ENCODE peak calls at places on chromosomes 1 and 21, in nine cellular contexts. G is endothelial cell of umbilical vein, Q is H1, D is ovary, H is A549, K is Peyer's patch, W is esophagus squamous epithelium, U is body of pancreas, V is NB4. N is an unnamed sample.

GRCh38 chr1:196464545-196464944 is 143.7 kb downstream of the KCNT2 start:
- DNase-seq in G (peak), Q (no peak), D (no peak), H (no peak), K (no peak), W (no peak), U (no peak), V (no peak), N (no peak)

GRCh38 chr1:181459067-181459466 is 24.2 kb upstream of the CACNA1E start:
- DNase-seq in G (no peak), Q (peak), D (no peak), H (no peak), K (no peak), W (no peak), U (no peak), V (no peak), N (no peak)

GRCh38 chr1:16903054-16903453 is 7.3 kb downstream of the RNU1-2 start:
- DNase-seq in G (no peak), Q (no peak), D (no peak), H (peak), K (no peak), W (no peak), U (no peak), V (peak), N (no peak)

GRCh38 chr1:104856091-104856490 is 1106.4 kb downstream of the AMY1C start:
- DNase-seq in G (no peak), Q (no peak), D (no peak), H (no peak), K (no peak), W (no peak), U (no peak), V (no peak), N (no peak)

GRCh38 chr1:175530167-175530566 is 213.2 kb downstream of the TNR start:
- DNase-seq in G (no peak), Q (no peak), D (no peak), H (no peak), K (no peak), W (no peak), U (no peak), V (no peak), N (no peak)

GRCh38 chr1:96365076-96365475 is 356.5 kb upstream of the PTBP2 start:
- DNase-seq in G (peak), Q (no peak), D (no peak), H (no peak), K (no peak), W (no peak), U (no peak), V (no peak), N (no peak)

GRCh38 chr21:32253215-32253641 is 25.6 kb downstream of the MIS18A start:
- DNase-seq in G (no peak), Q (no peak), D (no peak), H (no peak), K (no peak), W (no peak), U (peak), V (no peak), N (no peak)

GRCh38 chr1:147337040-147337439 is 94.6 kb downstream of the CHD1L start:
- DNase-seq in G (no peak), Q (peak), D (no peak), H (no peak), K (no peak), W (no peak), U (no peak), V (no peak), N (no peak)

GRCh38 chr1:205504311-205505075 is at the start of gene CDK18:
- DNase-seq in G (no peak), Q (peak), D (peak), H (no peak), K (peak), W (no peak), U (peak), V (peak), N (peak)

GRCh38 chr1:46804027-46804889 is 5.4 kb downstream of the CYP4B1 start:
- DNase-seq in G (no peak), Q (no peak), D (no peak), H (no peak), K (no peak), W (no peak), U (no peak), V (no peak), N (peak)

GRCh38 chr1:229148041-229148671 is 122.8 kb upstream of the RAB4A start:
- DNase-seq in G (no peak), Q (no peak), D (peak), H (no peak), K (no peak), W (no peak), U (peak), V (peak), N (no peak)

GRCh38 chr1:152961201-152961891 is 9.1 kb upstream of the SPRR4 start:
- DNase-seq in G (no peak), Q (no peak), D (no peak), H (no peak), K (no peak), W (no peak), U (no peak), V (no peak), N (peak)

GRCh38 chr21:45719177-45719802 is 75.8 kb downstream of the PCBP3 start:
- DNase-seq in G (no peak), Q (no peak), D (no peak), H (no peak), K (no peak), W (no peak), U (no peak), V (no peak), N (no peak)

GRCh38 chr1:160758525-160758924 is 19.5 kb downstream of the SLAMF7 start:
- DNase-seq in G (no peak), Q (no peak), D (no peak), H (no peak), K (no peak), W (no peak), U (no peak), V (no peak), N (no peak)

GRCh38 chr1:18634276-18634675 is 3.6 kb downstream of the PAX7 start:
- DNase-seq in G (no peak), Q (peak), D (no peak), H (no peak), K (no peak), W (no peak), U (no peak), V (no peak), N (no peak)

GRCh38 chr1:180040034-180040433 is 85.4 kb downstream of the CEP350 start:
- DNase-seq in G (peak), Q (no peak), D (no peak), H (peak), K (no peak), W (no peak), U (no peak), V (peak), N (no peak)

GRCh38 chr21:44819283-44820243 is 1.7 kb upstream of the SUMO3 start:
- DNase-seq in G (no peak), Q (no peak), D (no peak), H (no peak), K (no peak), W (no peak), U (no peak), V (no peak), N (no peak)

GRCh38 chr1:11233208-11233607 is 29.1 kb downstream of the MTOR start:
- DNase-seq in G (no peak), Q (no peak), D (no peak), H (no peak), K (no peak), W (no peak), U (no peak), V (no peak), N (no peak)

GRCh38 chr21:28110074-28110473 is 882.6 kb downstream of the LTN1 start:
- DNase-seq in G (no peak), Q (no peak), D (no peak), H (no peak), K (no peak), W (no peak), U (no peak), V (no peak), N (no peak)

GRCh38 chr21:38175321-38175720 is 81.5 kb upstream of the KCNJ15 start:
- DNase-seq in G (peak), Q (no peak), D (no peak), H (no peak), K (no peak), W (no peak), U (no peak), V (no peak), N (no peak)

GRCh38 chr1:160428655-160429054 is 28.3 kb downstream of the VANGL2 start:
- DNase-seq in G (peak), Q (no peak), D (peak), H (peak), K (peak), W (no peak), U (peak), V (peak), N (no peak)

GRCh38 chr1:17976843-17977242 is 130.8 kb upstream of the IGSF21 start:
- DNase-seq in G (no peak), Q (no peak), D (no peak), H (no peak), K (no peak), W (no peak), U (no peak), V (no peak), N (no peak)

GRCh38 chr1:157894613-157895012 is 53.0 kb upstream of the CD5L start:
- DNase-seq in G (no peak), Q (no peak), D (no peak), H (no peak), K (no peak), W (no peak), U (no peak), V (no peak), N (no peak)

GRCh38 chr1:111737216-111738132 is 1.7 kb downstream of the INKA2 start:
- DNase-seq in G (peak), Q (no peak), D (no peak), H (no peak), K (no peak), W (no peak), U (no peak), V (no peak), N (peak)

GRCh38 chr1:179794669-179795068 is 51.6 kb downstream of the FAM163A start:
- DNase-seq in G (no peak), Q (no peak), D (no peak), H (no peak), K (no peak), W (no peak), U (no peak), V (peak), N (no peak)

GRCh38 chr1:53573522-53573921 is 114.3 kb downstream of the DMRTB1 start:
- DNase-seq in G (no peak), Q (no peak), D (peak), H (no peak), K (no peak), W (no peak), U (no peak), V (no peak), N (peak)

GRCh38 chr1:94926915-94927404 is at the start of gene CNN3:
- DNase-seq in G (peak), Q (peak), D (peak), H (peak), K (peak), W (no peak), U (peak), V (no peak), N (peak)

GRCh38 chr1:117372863-117373412 is 5.7 kb downstream of the MAN1A2 start:
- DNase-seq in G (no peak), Q (no peak), D (no peak), H (no peak), K (no peak), W (no peak), U (no peak), V (peak), N (no peak)

GRCh38 chr1:54857741-54858665 is 29.0 kb downstream of the DHCR24 start:
- DNase-seq in G (no peak), Q (no peak), D (peak), H (no peak), K (no peak), W (no peak), U (no peak), V (peak), N (peak)

GRCh38 chr21:15732290-15732995 is 2.7 kb downstream of the USP25 start:
- DNase-seq in G (peak), Q (no peak), D (no peak), H (peak), K (no peak), W (no peak), U (no peak), V (peak), N (no peak)

GRCh38 chr1:58727363-58727762 is 27.5 kb upstream of the MYSM1 start:
- DNase-seq in G (peak), Q (no peak), D (no peak), H (peak), K (no peak), W (no peak), U (no peak), V (no peak), N (no peak)

GRCh38 chr1:12648741-12649140 is 4.9 kb downstream of the AADACL4 start:
- DNase-seq in G (no peak), Q (no peak), D (no peak), H (no peak), K (no peak), W (no peak), U (no peak), V (no peak), N (no peak)
- TF ChIP-seq CTCF in G (no peak), Q (no peak), D (no peak), H (no peak), K (no peak), W (no peak), U (no peak), V (no peak), N (no peak)

GRCh38 chr1:31715097-31715872 is 11.5 kb upstream of the COL16A1 start:
- DNase-seq in G (peak), Q (peak), D (peak), H (peak), K (peak), W (no peak), U (peak), V (peak), N (peak)
- TF ChIP-seq POLR2A in G (no peak), Q (peak), D (peak), H (peak), K (peak), W (no peak), U (peak), V (no peak), N (no peak)

GRCh38 chr1:109111386-109112055 is 2.4 kb upstream of the ELAPOR1 start:
- DNase-seq in G (no peak), Q (no peak), D (no peak), H (no peak), K (no peak), W (no peak), U (no peak), V (peak), N (no peak)

GRCh38 chr1:109112652-109113285 is 1.1 kb upstream of the ELAPOR1 start:
- DNase-seq in G (peak), Q (peak), D (peak), H (peak), K (peak), W (peak), U (peak), V (peak), N (peak)

GRCh38 chr1:109109906-109110305 is 4.0 kb upstream of the ELAPOR1 start:
- DNase-seq in G (no peak), Q (no peak), D (no peak), H (no peak), K (no peak), W (no peak), U (no peak), V (no peak), N (no peak)

GRCh38 chr1:109113787-109114568 is at the start of gene ELAPOR1:
- DNase-seq in G (no peak), Q (peak), D (peak), H (no peak), K (peak), W (no peak), U (peak), V (no peak), N (peak)

GRCh38 chr1:109112056-109112651 is 1.8 kb upstream of the ELAPOR1 start:
- DNase-seq in G (peak), Q (no peak), D (no peak), H (peak), K (no peak), W (no peak), U (no peak), V (peak), N (no peak)
- TF ChIP-seq CTCF in G (peak), Q (no peak), D (no peak), H (peak), K (peak), W (no peak), U (no peak), V (peak), N (no peak)

GRCh38 chr1:212285685-212286436 is 651 bp downstream of the PPP2R5A start:
- DNase-seq in G (peak), Q (peak), D (peak), H (peak), K (peak), W (no peak), U (peak), V (peak), N (peak)
- TF ChIP-seq POLR2A in G (peak), Q (peak), D (no peak), H (peak), K (peak), W (no peak), U (peak), V (no peak), N (no peak)

DNA sequence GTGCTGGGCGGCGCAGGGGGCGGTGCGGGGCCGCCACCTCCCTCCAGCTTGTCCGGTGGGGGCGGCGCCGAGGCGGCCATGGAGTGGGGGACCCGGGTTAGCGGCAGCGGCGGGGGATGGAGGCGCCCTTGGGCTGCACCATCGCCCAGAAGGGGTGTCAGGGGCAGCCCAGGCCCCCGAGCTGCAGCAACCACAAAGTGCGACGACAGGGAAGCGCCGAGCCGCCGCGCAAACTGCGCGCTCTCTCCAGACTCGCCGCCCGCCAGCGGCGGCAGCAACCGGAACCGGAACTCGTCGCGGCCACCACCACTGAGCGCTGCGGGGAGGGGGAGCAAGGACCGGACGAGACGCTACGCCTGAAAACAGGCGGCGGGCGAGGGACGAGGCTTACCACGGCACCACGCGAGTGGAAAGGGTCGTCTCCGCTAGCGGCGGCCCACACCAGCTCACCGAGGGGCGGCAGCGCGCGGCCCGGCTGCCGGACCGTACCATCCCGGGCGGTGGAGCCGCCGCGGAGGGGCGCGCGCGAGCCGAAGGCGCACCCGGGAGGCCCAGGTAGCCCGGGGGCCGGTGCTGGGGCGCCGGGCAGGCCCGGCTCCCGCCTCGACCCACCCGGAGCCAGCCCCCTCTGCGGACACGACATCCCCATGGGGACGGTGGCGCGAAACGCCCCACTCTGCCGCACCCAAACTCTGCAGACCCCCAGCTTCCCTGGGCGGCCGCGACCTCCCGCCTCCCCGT is at the start of gene PYGO2:
- DNase-seq in G (peak), Q (peak), D (peak), H (peak), K (peak), W (no peak), U (peak), V (peak), N (peak)
- TF ChIP-seq CTCF in G (peak), Q (peak), D (peak), H (peak), K (peak), W (peak), U (peak), V (peak), N (no peak)

GRCh38 chr1:1080122-1080753 is 6.1 kb upstream of the RNF223 start:
- DNase-seq in G (peak), Q (peak), D (peak), H (peak), K (no peak), W (no peak), U (peak), V (peak), N (no peak)
- TF ChIP-seq POLR2A in G (no peak), Q (no peak), D (no peak), H (peak), K (no peak), W (no peak), U (peak), V (no peak), N (no peak)

DNA sequence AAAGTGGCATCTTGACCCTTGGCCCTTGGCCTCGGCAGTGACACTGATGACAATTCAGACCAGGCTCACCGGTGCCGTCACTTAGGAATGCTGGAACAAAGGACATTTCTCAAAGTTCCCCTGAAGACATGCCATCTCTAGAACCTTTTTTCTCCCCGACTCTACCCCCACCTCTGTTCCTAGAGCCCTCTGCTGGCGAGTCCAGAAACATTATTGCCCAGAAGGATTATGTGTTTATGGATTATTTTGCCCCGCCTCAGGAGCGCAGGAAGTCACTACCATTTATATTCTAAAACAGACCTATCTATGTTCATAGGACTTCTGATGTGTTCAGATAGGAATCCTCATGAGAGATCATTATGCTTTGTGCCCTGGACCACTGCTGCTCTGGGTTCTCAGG is 12.6 kb upstream of the SHISA4 start:
- DNase-seq in G (peak), Q (peak), D (no peak), H (no peak), K (no peak), W (no peak), U (no peak), V (peak), N (no peak)
- TF ChIP-seq CTCF in G (peak), Q (no peak), D (no peak), H (peak), K (no peak), W (no peak), U (no peak), V (peak), N (no peak)

N was measured in lower leg skin.